ENCODE peak calls at places on chromosomes 1 and 21, in five cellular contexts. O is activated CD4-positive, alpha-beta T cell treated with anti-CD3 and anti-CD28 coated beads, Interleukin-2, amount 50 U/mL, for 4 hours; L is NCI-H524; N is memory B cell; I is WTC11. X is an unnamed sample.

GRCh38 chr1:19512545-19512944 is 27.2 kb upstream of the CAPZB start:
- DNase-seq in O (no peak), L (no peak), N (no peak), I (no peak), X (no peak)

GRCh38 chr1:975896-976683 is 5.8 kb downstream of the PERM1 start:
- DNase-seq in O (peak), L (peak), N (peak), I (peak), X (peak)

GRCh38 chr1:36253463-36253862 is 29.2 kb downstream of the THRAP3 start:
- DNase-seq in O (no peak), L (no peak), N (no peak), I (no peak), X (no peak)

GRCh38 chr21:43291347-43291950 is 122.6 kb downstream of the CRYAA start:
- DNase-seq in O (no peak), L (no peak), N (no peak), I (no peak), X (no peak)

GRCh38 chr1:35319988-35320713 is 51.6 kb downstream of the ZMYM4 start:
- DNase-seq in O (no peak), L (no peak), N (no peak), I (no peak), X (no peak)

GRCh38 chr1:32989160-32989894 is 24.7 kb upstream of the RNF19B start:
- DNase-seq in O (peak), L (no peak), N (no peak), I (no peak), X (no peak)

GRCh38 chr21:18340387-18340942 is 63.1 kb downstream of the TMPRSS15 start:
- DNase-seq in O (no peak), L (no peak), N (no peak), I (no peak), X (no peak)

GRCh38 chr1:166695115-166695514 is 144.2 kb upstream of the POGK start:
- DNase-seq in O (no peak), L (peak), N (no peak), I (no peak), X (no peak)

GRCh38 chr21:36433011-36433709 is 46.8 kb downstream of the CLDN14 start:
- DNase-seq in O (no peak), L (no peak), N (no peak), I (no peak), X (no peak)

GRCh38 chr1:226506021-226506420 is 42.5 kb upstream of the STUM start:
- DNase-seq in O (no peak), L (no peak), N (no peak), I (no peak), X (no peak)

GRCh38 chr1:205241366-205242030 is 13.8 kb downstream of the TMCC2 start:
- DNase-seq in O (no peak), L (no peak), N (no peak), I (no peak), X (no peak)

GRCh38 chr1:234570336-234570735 is 39.6 kb downstream of the IRF2BP2 start:
- DNase-seq in O (no peak), L (no peak), N (no peak), I (no peak), X (no peak)

GRCh38 chr1:112011231-112011630 is 21.8 kb upstream of the KCND3 start:
- DNase-seq in O (no peak), L (no peak), N (no peak), I (no peak), X (no peak)

GRCh38 chr1:70168283-70168682 is 37.1 kb downstream of the LRRC40 start:
- DNase-seq in O (no peak), L (no peak), N (no peak), I (no peak), X (no peak)

X was measured in activated T-helper 9 cell treated with anti-CD3 and anti-CD28 coated beads, Interleukin-2, amount 50 U/mL, for 16 hours.